ENCODE peak calls at places on chromosomes 4 and X, in eight cellular contexts. I, D, F, Y, B, C, Z and X are unnamed samples.
A peak's percentile ranks its signal among the peaks of the same experiment; 100 is the strongest.

GRCh38 chr4:159206427-159206871 is 103.6 kb downstream of the RAPGEF2 start:
- DNase-seq in I (no peak), D (no peak), F (peak; percentile 43), Y (no peak), B (no peak), C (no peak), Z (peak; percentile 36), X (no peak)

GRCh38 chr4:53120801-53121200 is 245.1 kb downstream of the SCFD2 start:
- DNase-seq in I (no peak), D (no peak), F (no peak), Y (no peak), B (peak; percentile 20), C (no peak), Z (no peak), X (no peak)

GRCh38 chr4:17561195-17561909 is 15.6 kb upstream of the LAP3 start:
- DNase-seq in I (no peak), D (no peak), F (peak; percentile 76), Y (no peak), B (no peak), C (no peak), Z (peak; percentile 13), X (no peak)

GRCh38 chr4:98504091-98504490 is 154.3 kb downstream of the TSPAN5 start:
- DNase-seq in I (no peak), D (no peak), F (no peak), Y (no peak), B (no peak), C (no peak), Z (no peak), X (no peak)

GRCh38 chr4:112061418-112061817 is 83.8 kb upstream of the FAM241A start:
- DNase-seq in I (no peak), D (no peak), F (no peak), Y (no peak), B (no peak), C (no peak), Z (no peak), X (no peak)

GRCh38 chr4:112492321-112492720 is 23.7 kb downstream of the NEUROG2 start:
- DNase-seq in I (no peak), D (no peak), F (no peak), Y (no peak), B (no peak), C (no peak), Z (no peak), X (no peak)

GRCh38 chr4:184094532-184095192 is 123.0 kb downstream of the ENPP6 start:
- DNase-seq in I (no peak), D (no peak), F (no peak), Y (no peak), B (no peak), C (no peak), Z (no peak), X (no peak)

GRCh38 chr4:85864806-85865205 is 389.9 kb downstream of the ARHGAP24 start:
- DNase-seq in I (no peak), D (no peak), F (no peak), Y (no peak), B (no peak), C (no peak), Z (no peak), X (no peak)

GRCh38 chr4:154399259-154399974 is 92.2 kb downstream of the DCHS2 start:
- DNase-seq in I (no peak), D (no peak), F (peak; percentile 45), Y (no peak), B (no peak), C (no peak), Z (peak; percentile 40), X (no peak)

GRCh38 chrX:107773906-107774435 is 1.6 kb downstream of the TSC22D3 start:
- DNase-seq in I (no peak), D (no peak), F (peak; percentile 35), Y (no peak), B (no peak), C (no peak), Z (no peak), X (no peak)
- H3K4me3 ChIP-seq in I (no peak overlapping the region), D (peak overlapping the region; percentile 73), F (peak overlapping the region; percentile 56), Y (no peak overlapping the region), B (peak overlapping the region; percentile 61), C (peak overlapping the region; percentile 59), Z (no peak overlapping the region), X (no peak overlapping the region)

DNA sequence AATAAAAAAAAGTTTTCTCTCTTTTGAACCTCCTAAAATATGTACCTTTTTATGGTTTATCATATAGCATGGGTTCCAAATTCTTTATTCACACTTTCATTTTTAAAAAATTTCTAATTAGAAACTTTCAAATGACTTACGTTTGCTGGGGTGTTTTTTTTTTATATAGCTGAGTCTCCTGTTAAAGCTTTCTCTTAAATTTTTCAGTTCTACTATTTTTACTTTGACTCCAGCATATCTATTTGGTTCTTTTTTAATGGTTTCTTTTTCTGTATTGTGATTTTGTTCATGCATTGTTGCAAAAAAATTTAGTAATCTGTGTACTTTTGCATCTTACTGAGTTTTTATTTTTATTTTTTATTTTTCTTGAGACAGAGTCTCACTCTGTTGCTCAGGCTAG is 22.3 kb downstream of the ZNF718 start:
- DNase-seq in I (no peak), D (no peak), F (no peak), Y (no peak), B (no peak), C (no peak), Z (no peak), X (no peak)
- TF ChIP-seq CTCF in I (no peak), D (no peak), F (no peak), Y (no peak), B (no peak), C (no peak), Z (no peak), X (no peak)

GRCh38 chr4:87030606-87031441 is 96.0 kb downstream of the AFF1 start:
- DNase-seq in I (no peak), D (no peak), F (no peak), Y (no peak), B (no peak), C (no peak), Z (no peak), X (peak; percentile 28)
- H3K4me3 ChIP-seq in I (no peak overlapping the region), D (peak overlapping the region; percentile 43), F (no peak overlapping the region), Y (no peak overlapping the region), B (no peak overlapping the region), C (peak overlapping the region; percentile 11), Z (no peak overlapping the region), X (no peak overlapping the region)

DNA sequence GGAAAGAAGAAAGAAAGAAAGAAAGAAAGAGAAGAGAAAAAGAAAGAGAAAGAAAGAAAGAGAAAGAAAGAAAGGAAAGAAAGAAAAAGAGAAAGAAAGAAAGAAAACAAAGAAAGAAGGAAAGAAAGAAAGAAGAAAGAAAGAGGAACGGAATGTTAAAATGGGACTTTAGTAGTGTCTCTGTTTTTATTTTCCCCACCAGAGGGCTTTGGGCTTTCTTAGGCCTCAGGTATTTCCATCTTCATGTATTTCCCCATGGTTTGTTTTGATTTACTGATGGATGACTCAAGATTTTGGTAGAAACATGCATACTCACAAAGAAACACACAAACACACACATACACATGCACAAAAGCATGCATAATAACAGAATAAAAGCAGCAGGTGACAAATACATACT is 181.2 kb downstream of the AFF2 start:
- DNase-seq in I (no peak), D (no peak), F (no peak), Y (no peak), B (no peak), C (no peak), Z (no peak), X (no peak)
- TF ChIP-seq CTCF in I (no peak), D (no peak), F (no peak), Y (peak; percentile 35), B (no peak), C (no peak), Z (no peak), X (no peak)